ENCODE peak calls at places on chromosomes 2 and 18, in eight cellular contexts. S is kidney, R is choroid plexus epithelial cell, L is BE2C, V is lung, U is IMR-90, F is foreskin fibroblast, X is neural progenitor cell. A is an unnamed sample.

GRCh38 chr2:160505236-160505635 is 11.6 kb upstream of the RBMS1 start:
- DNase-seq in U (no peak), F (no peak), L (no peak), S (no peak), V (no peak), X (no peak), R (no peak), A (no peak)

GRCh38 chr2:24910245-24910644 is 9.8 kb downstream of the ADCY3 start:
- DNase-seq in X (no peak), R (no peak), U (no peak), F (no peak), S (no peak), L (no peak), V (no peak), A (no peak)

GRCh38 chr2:151827564-151828142 is 568 bp downstream of the ARL5A start:
- DNase-seq in X (peak; percentile 43), R (peak; percentile 28), L (peak; percentile 8), U (peak; percentile 16), F (no peak), S (peak; percentile 66), V (no peak), A (no peak)

GRCh38 chr2:84906900-84907714 is 1.7 kb downstream of the TMSB10 start:
- DNase-seq in R (peak; percentile 83), U (peak; percentile 75), L (peak; percentile 9), S (peak; percentile 91), V (peak; percentile 64), X (peak; percentile 75), F (peak; percentile 86), A (no peak)

GRCh38 chr18:2589345-2590060 is 18.1 kb downstream of the NDC80 start:
- DNase-seq in V (no peak), F (no peak), U (no peak), S (no peak), R (peak; percentile 25), X (no peak), L (no peak), A (no peak)

GRCh38 chr2:225735844-225736243 is 336.3 kb downstream of the NYAP2 start:
- DNase-seq in U (peak; percentile 95), L (no peak), R (peak; percentile 97), X (no peak), F (peak; percentile 68), S (no peak), V (no peak), A (peak; percentile 70)

GRCh38 chr2:217790681-217791392 is 212.0 kb downstream of the TNS1 start:
- DNase-seq in F (peak; percentile 77), L (no peak), X (no peak), R (peak; percentile 79), V (peak; percentile 27), U (peak; percentile 83), S (no peak), A (no peak)

GRCh38 chr18:24076950-24077349 is 61.9 kb upstream of the CABYR start:
- DNase-seq in U (no peak), V (no peak), X (no peak), F (no peak), R (no peak), S (no peak), L (no peak), A (no peak)

GRCh38 chr2:212546669-212547068 is 8.1 kb upstream of the ERBB4 start:
- DNase-seq in U (no peak), X (no peak), L (no peak), R (no peak), F (no peak), S (no peak), V (no peak), A (no peak)

GRCh38 chr2:214103199-214104001 is 307.5 kb upstream of the VWC2L start:
- DNase-seq in S (no peak), R (peak; percentile 18), U (peak; percentile 25), L (no peak), X (no peak), V (peak; percentile 45), F (peak; percentile 13), A (no peak)

GRCh38 chr2:159137511-159138101 is 148.9 kb downstream of the WDSUB1 start:
- DNase-seq in U (no peak), R (peak; percentile 40), V (no peak), L (no peak), S (no peak), X (no peak), F (no peak), A (no peak)

GRCh38 chr18:32355896-32356295 is 114.8 kb downstream of the GAREM1 start:
- DNase-seq in F (peak; percentile 32), X (no peak), V (no peak), L (no peak), U (peak; percentile 87), S (no peak), R (peak; percentile 82), A (peak; percentile 40)

GRCh38 chr18:74204543-74205152 is 56.3 kb downstream of the TIMM21 start:
- DNase-seq in X (no peak), V (no peak), L (no peak), F (no peak), U (peak; percentile 4), R (no peak), S (no peak), A (no peak)

GRCh38 chr2:15058015-15058414 is 425.5 kb downstream of the LRATD1 start:
- DNase-seq in L (no peak), U (no peak), V (no peak), X (peak; percentile 52), S (no peak), R (no peak), F (no peak), A (no peak)

GRCh38 chr2:240639566-240639965 is 14.3 kb downstream of the GPR35 start:
- DNase-seq in V (no peak), X (no peak), U (no peak), R (no peak), L (no peak), S (no peak), F (no peak), A (no peak)

DNA sequence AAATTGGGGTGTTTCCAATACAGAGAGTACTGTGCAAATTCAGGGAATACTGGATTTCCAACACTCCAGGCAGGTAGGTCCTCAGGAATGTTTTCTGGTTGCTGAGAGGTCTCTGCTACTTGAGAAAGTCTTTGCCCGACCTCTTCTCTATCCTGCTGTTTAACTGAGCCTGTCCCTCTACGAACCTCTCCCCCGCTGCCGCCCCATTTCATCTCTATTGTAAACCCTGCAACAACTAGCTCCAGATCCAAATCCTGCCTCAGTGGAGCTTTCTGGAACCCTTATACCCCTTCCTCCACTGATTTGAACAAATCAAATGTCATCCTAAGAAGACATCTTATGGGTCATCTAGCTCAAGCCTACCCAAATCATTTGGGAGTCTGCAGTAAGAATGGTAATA is 1.3 kb downstream of the EIF4E2 start:
- DNase-seq in F (no peak), R (no peak), U (no peak), S (no peak), X (no peak), V (no peak), L (no peak), A (no peak)
- H3K4me3 ChIP-seq in F (peak overlapping the region; percentile 85), R (peak overlapping the region; percentile 92), U (peak overlapping the region; percentile 71), S (peak overlapping the region; percentile 71), X (peak overlapping the region; percentile 58), V (no peak overlapping the region), L (peak overlapping the region; percentile 78), A (peak overlapping the region; percentile 69)

GRCh38 chr2:132446460-132446859 is 29.9 kb downstream of the GPR39 start:
- DNase-seq in R (no peak), S (no peak), V (no peak), L (no peak), U (no peak), X (peak; percentile 6), F (no peak), A (no peak)

GRCh38 chr2:132448331-132448730 is 31.7 kb downstream of the GPR39 start:
- DNase-seq in F (no peak), V (no peak), R (no peak), U (no peak), L (no peak), X (peak; percentile 13), S (no peak), A (no peak)

GRCh38 chr2:132443106-132443505 is 26.5 kb downstream of the GPR39 start:
- DNase-seq in X (no peak), R (no peak), L (no peak), F (no peak), U (no peak), S (no peak), V (no peak), A (no peak)

GRCh38 chr2:132449868-132450267 is 33.3 kb downstream of the GPR39 start:
- DNase-seq in V (no peak), R (no peak), X (no peak), L (no peak), F (no peak), S (no peak), U (no peak), A (no peak)

DNA sequence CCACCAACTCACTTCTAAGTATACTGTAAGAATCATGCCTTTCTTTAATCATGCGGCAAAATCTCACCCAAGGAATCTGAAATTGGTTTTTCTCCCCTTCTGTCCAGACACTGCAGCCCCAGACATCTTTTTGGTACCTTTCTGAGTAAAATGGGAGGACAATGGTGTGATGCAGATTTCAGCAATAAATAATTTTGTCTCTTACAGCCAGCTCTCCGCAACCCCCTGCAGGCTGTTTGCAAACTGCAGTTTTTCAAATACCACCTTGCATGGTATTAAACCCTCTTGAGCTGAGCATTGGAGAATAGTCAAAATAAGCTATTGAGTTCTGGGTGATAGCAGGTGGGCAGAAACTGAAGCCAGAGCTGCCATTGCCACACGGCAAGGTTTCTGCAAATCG is 32.2 kb downstream of the GPR39 start:
- DNase-seq in L (no peak), F (no peak), X (peak; percentile 48), R (peak; percentile 78), V (no peak), S (no peak), U (peak; percentile 55), A (no peak)
- TF ChIP-seq CTCF in L (peak; percentile 26), F (peak; percentile 78), X (peak; percentile 67), R (peak; percentile 94), V (no peak), S (peak; percentile 37), U (peak; percentile 75), A (peak; percentile 76)

GRCh38 chr2:191679818-191680600 is 2.1 kb downstream of the NABP1 start:
- DNase-seq in U (peak; percentile 93), F (peak; percentile 81), V (no peak), S (no peak), X (no peak), R (peak; percentile 86), L (no peak), A (no peak)
- H3K4me3 ChIP-seq in U (peak overlapping the region; percentile 73), F (peak overlapping the region; percentile 82), V (no peak overlapping the region), S (peak overlapping the region; percentile 20), X (no peak overlapping the region), R (peak overlapping the region; percentile 84), L (no peak overlapping the region), A (peak overlapping the region; percentile 78)

GRCh38 chr2:188319845-188320244 is 28.2 kb downstream of the GULP1 start:
- DNase-seq in R (no peak), F (no peak), S (no peak), X (peak; percentile 9), L (no peak), V (no peak), U (no peak), A (no peak)
- TF ChIP-seq CTCF in R (peak; percentile 7), F (no peak), S (no peak), X (peak; percentile 43), L (peak; percentile 37), V (no peak), U (no peak), A (no peak)